ENCODE peak calls at places on chromosomes 11 and 22, in nine cellular contexts. W is upper lobe of right lung, E is right lobe of liver, M is choroid plexus epithelial cell, U is AG10803, G is left ventricle myocardium inferior, A is suprapubic skin, K is AG09309, O is breast epithelium. N is an unnamed sample.

GRCh38 chr22:29270475-29271271 is 2.6 kb downstream of the EWSR1 start:
- DNase-seq in W (no peak), E (no peak), M (peak), U (peak), G (no peak), A (no peak), K (peak), O (no peak), N (no peak)

GRCh38 chr11:33406241-33406640 is 149.1 kb downstream of the HIPK3 start:
- DNase-seq in W (no peak), E (no peak), M (no peak), U (no peak), G (no peak), A (no peak), K (no peak), O (no peak), N (no peak)

GRCh38 chr11:13011366-13012036 is 2.4 kb downstream of the RASSF10 start:
- DNase-seq in W (no peak), E (no peak), M (no peak), U (no peak), G (no peak), A (no peak), K (no peak), O (no peak), N (no peak)

GRCh38 chr11:9090488-9091043 is 833 bp downstream of the SCUBE2 start:
- DNase-seq in W (no peak), E (no peak), M (peak), U (peak), G (no peak), A (no peak), K (no peak), O (no peak), N (no peak)

GRCh38 chr22:20807315-20807752 is 33.4 kb downstream of the SERPIND1 start:
- DNase-seq in W (no peak), E (no peak), M (peak), U (peak), G (no peak), A (no peak), K (peak), O (no peak), N (peak)

GRCh38 chr22:45201678-45202332 is 38.1 kb downstream of the NUP50 start:
- DNase-seq in W (no peak), E (no peak), M (peak), U (peak), G (no peak), A (no peak), K (peak), O (no peak), N (no peak)

GRCh38 chr11:95266751-95267374 is 35.9 kb upstream of the SESN3 start:
- DNase-seq in W (no peak), E (no peak), M (peak), U (peak), G (no peak), A (no peak), K (no peak), O (no peak), N (no peak)

GRCh38 chr11:79019981-79020380 is 420.8 kb downstream of the TENM4 start:
- DNase-seq in W (no peak), E (no peak), M (no peak), U (no peak), G (no peak), A (no peak), K (no peak), O (no peak), N (no peak)

GRCh38 chr11:122486793-122487495 is 168.6 kb upstream of the UBASH3B start:
- DNase-seq in W (no peak), E (no peak), M (no peak), U (no peak), G (no peak), A (no peak), K (no peak), O (no peak), N (no peak)

GRCh38 chr11:9748361-9748970 is 84.6 kb downstream of the SWAP70 start:
- DNase-seq in W (peak), E (no peak), M (peak), U (peak), G (no peak), A (no peak), K (no peak), O (no peak), N (no peak)

GRCh38 chr11:65492637-65493366 is 6.0 kb upstream of the MALAT1 start:
- DNase-seq in W (peak), E (peak), M (peak), U (peak), G (peak), A (peak), K (no peak), O (peak), N (peak)

GRCh38 chr11:122816701-122817100 is 21.6 kb upstream of the CRTAM start:
- DNase-seq in W (no peak), E (no peak), M (no peak), U (no peak), G (no peak), A (no peak), K (no peak), O (no peak), N (no peak)

GRCh38 chr11:76614471-76615183 is 55.9 kb downstream of the LRRC32 start:
- DNase-seq in W (no peak), E (no peak), M (no peak), U (peak), G (peak), A (peak), K (no peak), O (no peak), N (peak)

GRCh38 chr11:42849362-42849761 is 462.4 kb upstream of the API5 start:
- DNase-seq in W (no peak), E (no peak), M (no peak), U (no peak), G (no peak), A (no peak), K (no peak), O (no peak), N (no peak)

GRCh38 chr22:42344391-42344861 is 74.0 kb upstream of the TCF20 start:
- DNase-seq in W (no peak), E (no peak), M (peak), U (peak), G (peak), A (no peak), K (no peak), O (no peak), N (no peak)

GRCh38 chr11:14183973-14184372 is 175.0 kb downstream of the RRAS2 start:
- DNase-seq in W (no peak), E (no peak), M (no peak), U (no peak), G (no peak), A (no peak), K (no peak), O (no peak), N (no peak)

GRCh38 chr11:105780781-105781525 is 171.1 kb downstream of the GRIA4 start:
- DNase-seq in W (no peak), E (no peak), M (no peak), U (no peak), G (no peak), A (no peak), K (no peak), O (no peak), N (no peak)

GRCh38 chr22:40768187-40768586 is 51.0 kb downstream of the SLC25A17 start:
- DNase-seq in W (no peak), E (no peak), M (no peak), U (no peak), G (no peak), A (no peak), K (no peak), O (no peak), N (no peak)

GRCh38 chr11:94588366-94588952 is 21.3 kb downstream of the PIWIL4 start:
- DNase-seq in W (no peak), E (no peak), M (no peak), U (no peak), G (no peak), A (no peak), K (no peak), O (no peak), N (no peak)

DNA sequence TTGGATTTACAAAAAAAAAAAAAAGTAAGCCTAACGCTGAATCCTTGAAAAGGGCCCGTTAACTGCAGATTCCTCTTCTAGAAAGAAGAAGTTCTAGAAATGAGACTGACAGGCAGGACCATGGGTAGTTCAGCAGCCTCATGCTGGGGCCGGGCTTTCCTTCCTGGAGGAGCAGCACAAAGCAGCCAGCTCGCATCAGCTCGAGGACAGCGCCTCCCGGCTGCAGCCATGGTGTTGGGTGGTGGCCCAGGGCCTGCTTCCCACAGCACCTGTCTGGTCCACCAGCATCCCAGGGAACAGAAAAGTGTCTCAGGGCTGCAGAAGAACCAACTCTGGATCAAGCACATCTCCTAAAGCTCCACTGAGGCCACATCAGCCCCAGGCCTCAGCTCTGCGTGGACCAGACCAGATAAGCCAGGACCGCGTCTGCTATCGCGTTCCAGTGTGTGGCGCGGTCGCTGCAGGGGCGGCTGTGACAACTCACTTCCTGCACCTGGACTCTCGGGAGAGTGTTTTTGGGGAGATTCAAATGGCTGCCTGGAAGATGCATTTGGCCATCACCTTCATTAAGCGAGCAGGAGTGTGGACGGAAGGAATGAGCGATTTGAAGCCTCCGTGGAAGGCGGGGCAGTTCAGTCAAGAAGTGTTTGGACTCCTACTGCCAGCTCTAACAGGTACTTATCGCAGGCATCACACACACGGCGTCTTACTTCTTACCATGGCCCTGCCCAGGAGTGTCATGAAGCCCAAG is 53.5 kb downstream of the MYH9 start:
- DNase-seq in W (no peak), E (no peak), M (no peak), U (no peak), G (peak), A (no peak), K (no peak), O (no peak), N (no peak)
- TF ChIP-seq CTCF in W (no peak), E (no peak), M (peak), U (peak), G (peak), A (no peak), K (no peak), O (no peak), N (no peak)

GRCh38 chr22:50114221-50114981 is 24.6 kb downstream of the MOV10L1 start:
- DNase-seq in W (peak), E (no peak), M (peak), U (peak), G (no peak), A (no peak), K (peak), O (no peak), N (no peak)
- H3K4me3 ChIP-seq in W (no peak), E (no peak), M (peak), U (peak), G (no peak), A (no peak), K (peak), O (no peak), N (peak)

DNA sequence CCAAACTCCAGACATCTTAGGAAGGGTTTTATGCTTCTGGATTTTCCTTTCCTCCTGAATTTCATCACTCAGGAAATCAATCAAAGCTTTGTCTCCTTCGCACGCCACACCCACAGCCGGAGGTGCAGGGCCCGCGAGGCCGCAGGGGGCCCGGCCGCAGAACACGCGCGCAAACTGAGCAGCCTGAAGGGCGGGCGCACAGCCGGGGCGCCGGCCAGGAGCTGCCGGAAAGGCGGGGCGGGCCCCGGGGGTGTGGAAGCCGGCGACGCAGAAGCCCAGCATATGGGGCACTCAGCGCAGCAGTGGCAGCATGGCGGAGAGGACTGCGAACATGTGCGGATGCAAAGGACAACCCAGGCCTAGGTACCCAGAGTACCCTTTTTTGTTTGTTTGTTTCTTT is 33.1 kb upstream of the SPTBN2 start:
- DNase-seq in W (no peak), E (no peak), M (no peak), U (no peak), G (no peak), A (no peak), K (no peak), O (no peak), N (no peak)
- TF ChIP-seq CTCF in W (no peak), E (no peak), M (no peak), U (no peak), G (no peak), A (no peak), K (no peak), O (no peak), N (no peak)

GRCh38 chr11:118000067-118000849 is 14.1 kb downstream of the IL10RA start:
- DNase-seq in W (no peak), E (no peak), M (no peak), U (no peak), G (no peak), A (no peak), K (no peak), O (no peak), N (peak)
- H3K4me3 ChIP-seq in W (no peak), E (no peak), M (no peak), U (no peak), G (no peak), A (no peak), K (no peak), O (no peak), N (no peak)

DNA sequence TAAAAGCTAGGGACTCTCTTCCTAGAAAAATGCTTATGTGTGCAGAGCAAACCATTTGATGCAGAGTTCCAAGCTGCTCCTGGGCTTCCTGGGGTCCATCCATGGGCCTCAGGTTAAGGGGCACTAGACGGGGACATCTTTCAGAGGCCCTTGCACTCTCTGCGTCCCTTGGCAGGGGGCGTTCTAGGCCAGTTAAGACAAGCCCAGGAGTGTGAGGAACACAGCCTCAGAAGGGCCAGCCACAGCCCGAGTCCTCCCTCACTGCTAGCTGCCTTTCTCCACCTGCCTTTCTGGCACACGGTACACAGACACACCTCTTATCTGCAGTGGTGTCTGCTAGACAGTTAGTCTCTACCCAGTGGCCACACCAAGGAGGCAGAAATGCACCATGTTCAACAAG is 18.0 kb upstream of the BID start:
- DNase-seq in W (no peak), E (no peak), M (no peak), U (no peak), G (no peak), A (no peak), K (no peak), O (no peak), N (no peak)
- TF ChIP-seq CTCF in W (no peak), E (no peak), M (no peak), U (no peak), G (no peak), A (no peak), K (no peak), O (no peak), N (no peak)

DNA sequence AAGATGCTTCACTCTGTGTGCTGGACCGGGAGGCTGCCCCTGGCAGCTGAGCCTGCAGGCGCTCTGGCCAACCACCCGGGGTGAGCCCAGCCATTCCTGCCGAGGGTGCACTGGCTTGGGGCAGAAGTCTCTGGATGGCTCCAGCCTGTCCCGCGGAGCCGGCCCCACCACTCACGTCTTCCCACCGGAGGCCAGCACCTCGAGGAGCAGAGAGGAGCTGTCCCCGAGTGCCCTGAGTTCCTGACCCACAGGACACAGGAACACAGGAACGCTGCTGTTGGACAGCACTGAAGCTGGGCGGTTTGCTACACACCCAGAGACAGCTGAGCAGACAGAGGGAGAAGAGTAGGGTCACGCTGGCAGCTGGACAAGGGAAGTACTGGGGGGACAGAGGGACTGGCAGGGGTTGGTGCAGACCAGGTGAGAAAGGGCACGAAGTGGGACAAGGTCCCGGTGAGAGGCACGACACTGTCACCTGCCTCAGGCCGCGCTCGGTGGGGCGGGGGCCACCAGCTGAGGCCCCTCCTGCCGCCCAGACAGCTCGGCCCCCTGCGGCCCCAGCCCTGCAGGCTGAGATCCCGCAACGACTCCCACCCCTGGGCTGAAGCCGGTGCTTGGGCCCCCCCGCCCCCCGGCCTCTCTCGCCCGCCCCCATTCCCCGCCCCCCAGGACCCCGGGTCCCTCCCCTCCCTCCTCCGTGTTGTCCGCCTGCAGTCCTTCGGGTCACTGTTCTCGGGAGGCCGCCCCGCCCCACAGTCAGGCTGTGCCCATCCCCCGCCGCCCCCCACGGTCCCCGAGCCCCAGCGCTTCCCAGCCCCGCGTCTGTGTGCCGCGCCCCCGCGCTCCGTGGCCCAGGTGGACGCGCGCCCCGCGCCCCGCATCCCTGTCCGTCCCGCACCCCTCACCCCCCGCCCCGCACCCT is 624 bp upstream of the B4GALNT4 start:
- DNase-seq in W (no peak), E (no peak), M (peak), U (no peak), G (peak), A (peak), K (no peak), O (no peak), N (no peak)
- H3K4me3 ChIP-seq in W (no peak), E (no peak), M (no peak), U (peak), G (peak), A (peak), K (peak), O (peak), N (peak)

N was measured in coronary artery.